ENCODE peak calls at places on chromosomes 3 and 15, in five cellular contexts. C is foreskin fibroblast, Z is HFF-Myc, A is body of pancreas, O is omental fat pad. J is an unnamed sample.

GRCh38 chr3:125381743-125382142 is 6.6 kb upstream of the ZNF148 start:
- DNase-seq in O (no peak), A (no peak), C (peak), Z (peak), J (no peak)

GRCh38 chr3:151879037-151879436 is 5.6 kb downstream of the SUCNR1 start:
- DNase-seq in Z (no peak), A (no peak), C (peak), O (no peak), J (no peak)

GRCh38 chr3:192833177-192833890 is 84.3 kb downstream of the MB21D2 start:
- DNase-seq in C (peak), Z (peak), A (no peak), O (no peak), J (no peak)

GRCh38 chr3:58679451-58679850 is 12.9 kb upstream of the FAM3D start:
- DNase-seq in A (no peak), O (no peak), C (no peak), Z (no peak), J (no peak)

GRCh38 chr3:136078421-136079364 is 113.2 kb downstream of the PPP2R3A start:
- DNase-seq in Z (no peak), O (no peak), A (no peak), C (peak), J (no peak)

GRCh38 chr15:42741710-42742109 is 4.8 kb upstream of the CDAN1 start:
- DNase-seq in Z (no peak), A (no peak), C (no peak), O (no peak), J (no peak)

GRCh38 chr3:14238356-14238755 is 59.7 kb downstream of the LSM3 start:
- DNase-seq in A (no peak), Z (no peak), O (no peak), C (no peak), J (no peak)

GRCh38 chr3:192031941-192032340 is 571.0 kb downstream of the PYDC2 start:
- DNase-seq in C (no peak), O (no peak), Z (no peak), A (no peak), J (no peak)

GRCh38 chr3:143693506-143693905 is 154.8 kb downstream of the SLC9A9 start:
- DNase-seq in C (no peak), O (no peak), A (no peak), Z (no peak), J (no peak)

GRCh38 chr15:44593042-44593736 is 56.2 kb downstream of the EIF3J start:
- DNase-seq in C (peak), A (no peak), Z (no peak), O (no peak), J (no peak)

GRCh38 chr3:57815034-57815433 is 58.9 kb downstream of the SLMAP start:
- DNase-seq in O (no peak), Z (no peak), A (no peak), C (no peak), J (no peak)

GRCh38 chr3:138944842-138945645 is 1.9 kb downstream of the FOXL2 start:
- DNase-seq in C (peak), A (peak), Z (no peak), O (no peak), J (no peak)

GRCh38 chr3:29430558-29430971 is 149.7 kb downstream of the RBMS3 start:
- DNase-seq in Z (no peak), A (no peak), C (peak), O (no peak), J (no peak)

GRCh38 chr15:46879067-46879770 is 838.1 kb upstream of the SEMA6D start:
- DNase-seq in A (no peak), O (no peak), Z (no peak), C (no peak), J (no peak)

GRCh38 chr3:66004244-66004643 is 34.5 kb downstream of the MAGI1 start:
- DNase-seq in Z (no peak), O (no peak), C (no peak), A (no peak), J (no peak)

GRCh38 chr3:37321260-37321852 is 147.0 kb upstream of the LRRFIP2 start:
- DNase-seq in C (no peak), O (no peak), Z (no peak), A (no peak), J (no peak)

GRCh38 chr15:34223904-34224596 is 766 bp upstream of the EMC4 start:
- DNase-seq in C (no peak), Z (no peak), O (no peak), A (no peak), J (no peak)

GRCh38 chr15:100614918-100615317 is 12.5 kb downstream of the ASB7 start:
- DNase-seq in Z (no peak), C (no peak), O (no peak), A (no peak), J (no peak)

GRCh38 chr15:26590673-26591072 is 182.2 kb downstream of the GABRB3 start:
- DNase-seq in A (no peak), C (no peak), O (no peak), Z (no peak), J (no peak)

GRCh38 chr15:70236306-70237103 is 138.8 kb upstream of the TLE3 start:
- DNase-seq in Z (peak), O (peak), A (no peak), C (peak), J (no peak)

GRCh38 chr15:69548771-69549170 is 96.2 kb downstream of the RPLP1 start:
- DNase-seq in A (no peak), Z (no peak), O (no peak), C (no peak), J (no peak)

GRCh38 chr3:176690470-176690869 is 506.8 kb downstream of the TBL1XR1 start:
- DNase-seq in Z (no peak), C (no peak), O (no peak), A (peak), J (no peak)

DNA sequence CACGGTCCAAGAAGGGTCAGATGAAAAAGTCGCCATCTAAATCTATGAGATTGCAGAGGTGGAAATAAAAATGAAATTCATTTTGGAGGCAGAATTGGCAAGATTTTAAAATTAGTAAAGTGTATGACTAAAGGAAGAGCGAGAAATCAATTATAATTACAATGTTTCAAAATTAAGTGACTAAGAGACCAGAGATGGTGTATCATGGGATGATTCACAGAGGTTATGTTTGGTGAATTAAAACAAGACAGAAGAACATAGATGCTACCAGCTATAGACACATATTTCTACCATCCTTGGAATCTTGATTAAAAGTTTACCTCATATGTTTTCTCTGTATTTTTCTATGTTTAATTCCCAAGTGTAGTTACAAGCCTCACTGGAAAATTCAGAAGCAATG is 308.9 kb upstream of the DNAJC19 start:
- DNase-seq in C (no peak), A (no peak), Z (no peak), O (no peak), J (no peak)
- TF ChIP-seq CTCF in C (no peak), A (no peak), Z (no peak), O (no peak), J (no peak)

GRCh38 chr3:17431004-17431403 is 311.4 kb downstream of the TBC1D5 start:
- DNase-seq in O (no peak), Z (peak), A (no peak), C (peak), J (no peak)
- TF ChIP-seq CTCF in O (no peak), Z (no peak), A (peak), C (peak), J (no peak)

GRCh38 chr3:85304360-85304964 is 345.7 kb downstream of the CADM2 start:
- DNase-seq in A (no peak), Z (no peak), C (peak), O (no peak), J (no peak)
- TF ChIP-seq CTCF in A (peak), Z (no peak), C (no peak), O (no peak), J (peak)

DNA sequence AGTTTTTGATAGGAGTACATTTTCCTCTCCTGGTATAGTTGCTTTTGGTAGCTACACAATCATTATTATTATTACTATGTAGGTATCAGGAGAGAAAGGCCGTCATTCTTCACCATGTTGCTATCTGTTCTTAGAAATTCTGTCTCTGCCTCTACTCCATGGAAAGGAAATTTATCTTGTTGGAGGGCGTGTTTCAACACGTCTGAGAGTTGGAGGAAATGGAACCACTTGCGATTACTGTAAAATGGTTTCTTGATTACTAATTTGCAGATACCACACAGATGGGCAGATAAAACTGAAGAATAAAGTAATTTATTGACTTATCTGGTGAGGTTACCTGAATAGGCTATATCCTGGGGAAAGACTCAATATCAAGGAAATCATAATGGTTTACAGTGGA is 488.4 kb downstream of the NR2F2 start:
- DNase-seq in C (no peak), A (no peak), O (no peak), Z (no peak), J (no peak)
- TF ChIP-seq CTCF in C (no peak), A (no peak), O (no peak), Z (no peak), J (no peak)

GRCh38 chr3:23594897-23595670 is 210.7 kb upstream of the UBE2E1 start:
- DNase-seq in Z (no peak), A (no peak), C (peak), O (no peak), J (no peak)
- TF ChIP-seq CTCF in Z (no peak), A (no peak), C (no peak), O (no peak), J (no peak)

DNA sequence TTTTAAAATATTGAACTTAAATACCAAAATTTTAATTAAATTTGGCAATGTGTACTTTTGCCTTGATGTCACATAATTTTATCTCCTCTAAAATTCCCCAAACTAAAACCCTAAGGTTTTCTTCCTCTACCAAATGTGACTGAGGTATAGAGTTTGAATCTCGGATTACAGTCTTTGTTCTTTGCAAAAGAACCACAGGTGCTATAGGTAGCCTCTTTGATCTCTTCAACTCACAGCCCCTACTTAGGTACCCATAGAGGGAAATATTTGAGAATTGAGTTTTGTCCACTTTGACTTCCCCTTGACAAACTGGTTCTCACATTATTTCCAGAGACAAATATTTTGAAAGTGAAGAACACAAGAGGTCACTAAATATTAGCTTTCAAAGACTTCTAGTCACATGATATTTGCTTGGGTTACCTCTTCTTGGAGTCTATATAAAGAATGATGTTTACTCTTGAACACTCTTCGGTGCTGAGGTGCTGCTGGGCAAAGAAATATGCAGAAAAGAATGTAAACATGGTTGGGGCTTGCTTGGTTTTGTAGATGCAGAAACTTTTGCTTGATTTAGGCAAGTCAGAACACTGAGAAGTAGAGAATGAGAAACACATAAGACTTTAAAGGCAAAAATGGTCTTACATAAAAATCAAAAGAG is 120.8 kb upstream of the MCTP2 start:
- DNase-seq in C (no peak), O (no peak), Z (no peak), A (no peak), J (no peak)
- TF ChIP-seq CTCF in C (no peak), O (no peak), Z (no peak), A (no peak), J (no peak)